ENCODE peak calls at places on chromosomes 3 and 15, in five cellular contexts. M is cardiac muscle cell, G is heart left ventricle, P is Peyer's patch, U is psoas muscle. B is an unnamed sample. For H3K27me3, the result is how much of the 10 kb centered on the place peaks cover.

GRCh38 chr3:32392530-32393302 is 1.1 kb downstream of the CMTM7 start:
- DNase-seq in G (peak), M (no peak), U (peak), P (no peak), B (peak)

GRCh38 chr3:33063651-33064051 is 33.3 kb downstream of the GLB1 start:
- DNase-seq in P (no peak), G (no peak), U (no peak), M (no peak), B (no peak)

GRCh38 chr3:56484525-56485024 is 16.3 kb upstream of the ERC2 start:
- DNase-seq in M (no peak), G (no peak), U (no peak), P (no peak), B (no peak)

GRCh38 chr15:41988896-41989572 is 16.7 kb upstream of the EHD4 start:
- DNase-seq in U (no peak), G (no peak), M (no peak), P (no peak), B (no peak)

GRCh38 chr15:94298359-94298758 is 67.0 kb downstream of the MCTP2 start:
- DNase-seq in P (no peak), G (no peak), U (no peak), M (no peak), B (no peak)

GRCh38 chr3:197534348-197534725 is 21.4 kb downstream of the BDH1 start:
- DNase-seq in P (no peak), U (no peak), M (no peak), G (no peak), B (no peak)

GRCh38 chr3:126132751-126133511 is 47.5 kb downstream of the ALDH1L1 start:
- DNase-seq in G (no peak), M (peak), P (no peak), U (peak), B (no peak)

GRCh38 chr3:37074178-37074577 is 80.9 kb downstream of the MLH1 start:
- DNase-seq in U (no peak), M (no peak), P (no peak), G (no peak), B (no peak)

GRCh38 chr3:133367956-133368355 is 31.9 kb upstream of the BFSP2 start:
- DNase-seq in M (no peak), P (no peak), G (no peak), U (no peak), B (no peak)

GRCh38 chr3:113828605-113829004 is 10.0 kb upstream of the GRAMD1C start:
- DNase-seq in M (no peak), G (no peak), P (no peak), U (no peak), B (no peak)

GRCh38 chr15:33089878-33090757 is 104.4 kb downstream of the FMN1 start:
- DNase-seq in U (no peak), G (no peak), M (no peak), P (no peak), B (no peak)

GRCh38 chr15:63063164-63063756 is 20.7 kb downstream of the TPM1 start:
- DNase-seq in P (no peak), U (no peak), G (no peak), M (no peak), B (no peak)

GRCh38 chr3:9398715-9399708 is 1.6 kb downstream of the SETD5 start:
- DNase-seq in U (no peak), M (peak), P (no peak), G (no peak), B (no peak)

GRCh38 chr3:44355634-44356033 is 17.1 kb downstream of the TCAIM start:
- DNase-seq in G (no peak), M (peak), P (no peak), U (no peak), B (peak)

GRCh38 chr3:132135628-132136333 is 101.0 kb upstream of the CPNE4 start:
- DNase-seq in M (no peak), U (no peak), P (no peak), G (no peak), B (no peak)

GRCh38 chr15:41001524-41001923 is 48.3 kb downstream of the CHAC1 start:
- DNase-seq in P (peak), M (no peak), G (no peak), U (no peak), B (no peak)

GRCh38 chr15:58467722-58468436 is 36.1 kb downstream of the LIPC start:
- DNase-seq in G (no peak), U (no peak), M (no peak), P (no peak), B (no peak)

GRCh38 chr15:49847937-49848823 is 227.3 kb downstream of the DTWD1 start:
- DNase-seq in P (no peak), G (no peak), U (no peak), M (no peak), B (no peak)

GRCh38 chr3:133855772-133856171 is 39.9 kb downstream of the RAB6B start:
- DNase-seq in U (no peak), P (no peak), G (no peak), M (no peak), B (no peak)

DNA sequence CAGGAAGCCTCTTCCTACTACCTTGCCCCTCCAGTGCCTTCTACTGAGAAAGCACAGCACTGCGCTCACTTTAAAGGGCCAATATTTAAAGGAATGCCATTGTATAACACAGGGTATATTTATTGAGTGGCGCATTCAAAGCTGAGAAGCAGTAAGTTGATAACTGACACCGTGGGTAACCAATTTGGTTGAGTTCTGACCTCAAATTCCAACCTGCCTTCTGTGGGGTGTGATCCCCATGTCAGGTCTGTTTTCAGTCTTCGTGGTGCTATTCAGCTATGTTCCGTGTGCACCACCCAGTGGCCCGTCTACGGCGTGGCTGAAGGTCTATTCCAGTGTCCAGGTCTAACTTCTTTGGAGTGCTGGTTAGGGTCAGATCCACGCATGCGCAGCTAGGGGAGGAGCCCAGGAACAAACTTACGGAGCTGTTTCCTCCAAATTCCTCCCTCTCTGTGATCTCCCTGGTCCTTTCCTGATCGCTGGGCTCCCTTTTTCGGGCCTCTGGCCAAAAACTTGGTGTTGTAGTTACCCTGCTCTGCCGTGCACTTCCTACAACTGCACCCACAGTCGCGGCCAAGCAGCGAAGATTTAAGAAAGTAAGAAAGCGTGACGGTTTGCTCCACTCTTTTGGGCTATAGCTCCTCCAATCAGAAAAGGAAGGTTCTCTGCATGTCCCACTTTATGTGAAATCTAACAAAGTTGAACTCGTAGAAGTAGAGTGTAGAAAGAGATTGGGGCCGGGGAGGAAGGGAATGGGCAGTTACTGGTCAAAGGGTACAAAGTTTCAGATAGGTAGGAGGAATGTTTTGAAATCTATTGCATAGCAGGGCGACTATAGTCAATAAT is 7.7 kb downstream of the LRRC2 start:
- DNase-seq in M (peak), G (peak), P (peak), U (peak), B (no peak)
- TF ChIP-seq CTCF in M (peak), G (peak), P (peak), U (peak), B (no peak)

GRCh38 chr3:61564405-61565059 is 3.2 kb downstream of the PTPRG start:
- DNase-seq in P (peak), G (peak), M (peak), U (peak), B (peak)
- H3K27me3 ChIP-seq in P (under half), G (under half), M (under half), U (under half), B (under half)

DNA sequence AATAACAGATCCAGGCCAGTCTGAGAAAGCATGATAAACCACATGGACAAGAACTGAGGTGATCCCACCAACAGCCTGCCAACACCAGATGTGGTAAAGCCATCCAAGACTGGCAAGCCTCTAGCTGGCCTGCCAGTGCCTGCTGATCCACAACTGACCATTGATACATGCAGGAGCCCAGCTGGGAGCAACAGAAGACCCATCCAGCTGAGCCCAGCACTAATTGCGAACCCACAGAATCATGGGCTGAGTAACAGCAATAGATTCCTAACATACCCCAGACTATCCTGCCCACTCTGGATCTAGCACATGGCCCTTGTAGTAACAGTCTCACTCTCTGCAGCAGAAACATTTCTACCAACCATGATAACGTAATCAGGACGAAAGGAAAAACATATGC is 10.6 kb downstream of the MGLL start:
- DNase-seq in P (no peak), G (no peak), M (no peak), U (no peak), B (no peak)
- H3K27ac ChIP-seq in P (no peak), G (no peak), M (no peak), U (no peak), B (no peak)

DNA sequence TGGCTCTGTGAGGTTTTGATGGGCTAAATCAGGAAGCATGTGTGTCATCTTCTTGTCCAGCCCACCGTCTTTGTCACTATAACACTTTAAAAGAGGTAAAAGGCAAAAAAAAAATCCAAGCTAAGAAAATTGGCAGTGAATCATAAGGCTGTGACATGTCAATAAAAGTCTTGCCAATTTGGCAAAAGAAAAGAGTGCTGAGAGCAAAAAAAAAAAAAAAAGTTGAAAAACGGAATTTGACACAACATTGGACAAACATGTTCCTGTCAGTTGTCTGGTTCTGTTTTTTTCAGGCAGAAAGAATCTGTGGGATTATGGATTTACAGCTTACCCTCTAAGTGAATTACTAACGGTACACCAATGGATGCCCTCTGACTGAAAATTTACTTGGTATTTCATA is 225.2 kb upstream of the SOX2 start:
- DNase-seq in U (no peak), G (no peak), P (no peak), M (no peak), B (no peak)
- TF ChIP-seq CTCF in U (no peak), G (no peak), P (no peak), M (no peak), B (no peak)

DNA sequence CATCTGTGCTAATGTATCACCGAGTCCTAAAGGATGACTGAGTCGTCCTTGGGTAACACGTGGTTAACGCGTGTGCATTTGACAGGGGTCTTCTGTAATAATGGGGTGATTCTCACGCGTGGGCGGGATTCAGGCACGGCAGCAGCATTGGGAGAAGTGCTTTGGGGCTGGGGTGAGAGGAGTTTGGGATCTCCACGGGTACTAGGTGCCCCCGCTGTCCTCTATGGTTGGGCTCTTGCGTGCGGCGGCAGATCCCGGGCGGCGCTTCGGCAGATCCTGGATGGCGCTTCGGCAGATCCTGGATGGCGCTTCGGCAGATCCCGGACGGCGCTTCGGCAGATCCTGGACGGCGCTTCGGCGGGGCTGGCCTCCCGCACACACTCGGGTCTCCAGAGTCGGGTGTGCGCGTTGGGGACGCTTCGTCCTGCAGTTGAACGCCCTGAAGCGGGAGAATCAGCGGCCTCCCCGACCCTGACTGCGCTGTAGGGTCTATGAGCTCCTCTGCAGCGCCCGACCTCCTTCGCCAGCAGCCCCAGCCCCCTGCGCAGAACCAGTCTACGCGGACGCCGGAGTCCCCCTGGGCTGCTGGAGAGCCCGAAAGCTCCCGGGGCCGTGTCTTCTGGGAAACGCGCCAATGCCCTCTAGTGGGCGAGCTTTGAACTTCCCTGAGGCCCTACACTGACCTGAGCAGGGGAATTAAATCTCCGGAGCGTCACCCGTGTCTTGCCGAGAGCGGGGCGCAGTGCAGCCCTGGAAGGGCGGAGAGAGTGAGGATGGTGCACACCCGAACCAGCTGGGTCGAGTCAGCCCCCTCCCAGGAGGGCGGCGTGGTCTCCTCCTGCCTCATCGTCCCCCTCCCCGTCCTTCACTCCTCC is 48.1 kb upstream of the EPHB3 start:
- DNase-seq in G (peak), P (peak), U (peak), M (peak), B (peak)
- H3K27me3 ChIP-seq in G (under half), P (under half), U (under half), M (half or more), B (under half)

GRCh38 chr3:76873509-76874242 is 166.2 kb upstream of the ROBO2 start:
- DNase-seq in P (no peak), M (no peak), G (no peak), U (no peak), B (no peak)
- H3K27ac ChIP-seq in P (no peak), M (no peak), G (no peak), U (no peak), B (no peak)